ENCODE peak calls at places on chromosomes 11 and 22, in four cellular contexts. N is GM12865; L is effector memory CD8-positive, alpha-beta T cell; Y is AG08395. R is an unnamed sample.

GRCh38 chr11:59615132-59615636 is 390 bp downstream of the OSBP start:
- DNase-seq in Y (no peak), L (peak; percentile 61), N (peak; percentile 76), R (no peak)

GRCh38 chr11:65288706-65289536 is 25.7 kb upstream of the CDC42EP2 start:
- DNase-seq in Y (no peak), L (no peak), N (no peak), R (no peak)

GRCh38 chr22:24417901-24418641 is 9.3 kb upstream of the ADORA2A start:
- DNase-seq in L (no peak), N (no peak), Y (no peak), R (no peak)

GRCh38 chr11:13889566-13890214 is 72.8 kb upstream of the SPON1 start:
- DNase-seq in Y (no peak), N (no peak), L (no peak), R (no peak)

GRCh38 chr11:46075168-46075567 is 46.1 kb downstream of the PHF21A start:
- DNase-seq in N (no peak), L (no peak), Y (no peak), R (no peak)

GRCh38 chr22:32622004-32622761 is 147.6 kb downstream of the FBXO7 start:
- DNase-seq in L (no peak), N (no peak), Y (peak; percentile 87), R (peak; percentile 88)

GRCh38 chr11:112697779-112698178 is 263.4 kb upstream of the NCAM1 start:
- DNase-seq in N (no peak), Y (no peak), L (no peak), R (no peak)

GRCh38 chr11:60915250-60915914 is 1.4 kb downstream of the TMEM109 start:
- DNase-seq in N (peak; percentile 89), L (peak; percentile 56), Y (peak; percentile 76), R (peak; percentile 80)

GRCh38 chr11:77003954-77004353 is 30.2 kb upstream of the B3GNT6 start:
- DNase-seq in Y (no peak), L (no peak), N (no peak), R (no peak)

GRCh38 chr11:126391970-126392637 is 36.6 kb downstream of the ST3GAL4 start:
- DNase-seq in N (peak; percentile 39), L (no peak), Y (no peak), R (no peak)

GRCh38 chr11:132496341-132496740 is 1036.0 kb downstream of the OPCML start:
- DNase-seq in N (no peak), L (no peak), Y (no peak), R (peak; percentile 62)

GRCh38 chr22:46007003-46007847 is 30.3 kb upstream of the WNT7B start:
- DNase-seq in Y (peak; percentile 62), L (no peak), N (no peak), R (peak; percentile 86)

GRCh38 chr22:39748877-39749276 is 144.7 kb downstream of the ENTHD1 start:
- DNase-seq in N (no peak), L (no peak), Y (no peak), R (no peak)

GRCh38 chr11:112977620-112978212 is 16.5 kb downstream of the NCAM1 start:
- DNase-seq in L (no peak), N (no peak), Y (peak; percentile 61), R (peak; percentile 44)

GRCh38 chr22:17951315-17951714 is 73.0 kb downstream of the MICAL3 start:
- DNase-seq in Y (no peak), N (no peak), L (no peak), R (no peak)

GRCh38 chr11:6656581-6656915 is 939 bp upstream of the DCHS1 start:
- DNase-seq in N (no peak), Y (no peak), L (no peak), R (no peak)

GRCh38 chr11:108008656-108009496 is at the start of gene CUL5:
- DNase-seq in N (peak; percentile 94), L (peak; percentile 85), Y (peak; percentile 95), R (peak; percentile 97)

GRCh38 chr11:119493712-119494111 is 70.7 kb upstream of the THY1 start:
- DNase-seq in L (no peak), N (peak; percentile 33), Y (no peak), R (peak; percentile 35)

GRCh38 chr11:67303132-67303988 is at the start of gene SSH3:
- DNase-seq in N (no peak), L (no peak), Y (peak; percentile 73), R (peak; percentile 91)

GRCh38 chr22:37726240-37726887 is 29.5 kb downstream of the TRIOBP start:
- DNase-seq in Y (peak; percentile 80), L (no peak), N (no peak), R (peak; percentile 51)

GRCh38 chr11:615453-616319 is at the start of gene IRF7:
- DNase-seq in Y (peak; percentile 95), N (peak; percentile 98), L (peak; percentile 82), R (peak; percentile 97)

GRCh38 chr11:43172477-43172876 is 139.3 kb upstream of the API5 start:
- DNase-seq in N (no peak), L (no peak), Y (no peak), R (no peak)

R was measured in GM03348.